ENCODE peak calls at places on chromosomes 12 and 14, in eight cellular contexts. D is NAMALWA, M is globus pallidus, R is posterior cingulate gyrus, C is brain pericyte, I is midbrain, B is HTR-8/SVneo, P is HFFc6. J is an unnamed sample.

GRCh38 chr12:25106818-25107217 is 88.1 kb downstream of the DNAI7 start:
- DNase-seq in D (no peak), M (no peak), R (no peak), C (no peak), I (no peak), B (no peak), P (no peak), J (no peak)

GRCh38 chr12:93847517-93848452 is 170.6 kb downstream of the CRADD start:
- DNase-seq in D (peak; percentile 85), M (no peak), R (no peak), C (no peak), I (no peak), B (no peak), P (no peak), J (no peak)

GRCh38 chr12:57261385-57261784 is 10.4 kb upstream of the STAC3 start:
- DNase-seq in D (no peak), M (no peak), R (no peak), C (no peak), I (no peak), B (no peak), P (no peak), J (no peak)

GRCh38 chr14:63457498-63457897 is 85.7 kb downstream of the PPP2R5E start:
- DNase-seq in D (no peak), M (no peak), R (no peak), C (no peak), I (no peak), B (no peak), P (no peak), J (no peak)

GRCh38 chr14:86782092-86782580 is 1210.8 kb downstream of the GALC start:
- DNase-seq in D (no peak), M (no peak), R (no peak), C (no peak), I (no peak), B (no peak), P (no peak), J (no peak)

GRCh38 chr12:110122929-110123328 is 1.2 kb upstream of the IFT81 start:
- DNase-seq in D (no peak), M (no peak), R (no peak), C (no peak), I (no peak), B (no peak), P (no peak), J (no peak)

GRCh38 chr14:38256358-38256840 is 506 bp upstream of the CLEC14A start:
- DNase-seq in D (no peak), M (no peak), R (no peak), C (no peak), I (no peak), B (no peak), P (no peak), J (no peak)

GRCh38 chr12:4027412-4027811 is 154.2 kb upstream of the PARP11 start:
- DNase-seq in D (no peak), M (no peak), R (no peak), C (no peak), I (no peak), B (no peak), P (no peak), J (no peak)

GRCh38 chr12:68619541-68619940 is 8.8 kb downstream of the RAP1B start:
- DNase-seq in D (no peak), M (no peak), R (no peak), C (no peak), I (no peak), B (no peak), P (no peak), J (no peak)

GRCh38 chr12:19220861-19221466 is 91.4 kb downstream of the PLEKHA5 start:
- DNase-seq in D (no peak), M (no peak), R (no peak), C (no peak), I (no peak), B (no peak), P (peak; percentile 69), J (no peak)

GRCh38 chr14:59126714-59127436 is 61.6 kb upstream of the DAAM1 start:
- DNase-seq in D (peak; percentile 68), M (peak; percentile 51), R (no peak), C (no peak), I (peak; percentile 66), B (peak; percentile 91), P (peak; percentile 53), J (no peak)

GRCh38 chr12:102907918-102908317 is 9.1 kb downstream of the PAH start:
- DNase-seq in D (no peak), M (no peak), R (no peak), C (no peak), I (no peak), B (no peak), P (no peak), J (no peak)

GRCh38 chr12:2355604-2356003 is 302.8 kb downstream of the CACNA1C start:
- DNase-seq in D (no peak), M (no peak), R (no peak), C (no peak), I (no peak), B (no peak), P (no peak), J (no peak)

GRCh38 chr12:124768462-124769165 is 95.0 kb downstream of the SCARB1 start:
- DNase-seq in D (no peak), M (no peak), R (no peak), C (no peak), I (no peak), B (no peak), P (no peak), J (no peak)

GRCh38 chr12:9792185-9792900 is 31.6 kb upstream of the CD69 start:
- DNase-seq in D (no peak), M (no peak), R (no peak), C (no peak), I (no peak), B (no peak), P (no peak), J (no peak)